ENCODE peak calls at places on chromosomes 3 and 15, in eight cellular contexts. One of them, this sample, is unnamed.

GRCh38 chr3:123626881-123627280 is 42.0 kb upstream of the HACD2 start:
- DNase-seq in heart left ventricle: no peak
- DNase-seq in Peyer's patch: no peak
- DNase-seq in A549: no peak
- DNase-seq in HepG2: no peak
- DNase-seq in mucosa of descending colon: no peak
- DNase-seq in testis: no peak
- DNase-seq in left ventricle myocardium inferior: no peak
- DNase-seq in this sample: no peak

GRCh38 chr3:30124435-30125390 is 481.7 kb upstream of the TGFBR2 start:
- DNase-seq in heart left ventricle: peak; percentile 34
- DNase-seq in Peyer's patch: no peak
- DNase-seq in A549: no peak
- DNase-seq in HepG2: no peak
- DNase-seq in mucosa of descending colon: no peak
- DNase-seq in testis: peak; percentile 75
- DNase-seq in left ventricle myocardium inferior: no peak
- DNase-seq in this sample: no peak

GRCh38 chr3:5136619-5137429 is 14.7 kb downstream of the ARL8B start:
- DNase-seq in heart left ventricle: no peak
- DNase-seq in Peyer's patch: no peak
- DNase-seq in A549: peak; percentile 48
- DNase-seq in HepG2: peak; percentile 49
- DNase-seq in mucosa of descending colon: no peak
- DNase-seq in testis: no peak
- DNase-seq in left ventricle myocardium inferior: no peak
- DNase-seq in this sample: peak; percentile 37

GRCh38 chr3:107416886-107417285 is 39.6 kb downstream of the CCDC54 start:
- DNase-seq in heart left ventricle: no peak
- DNase-seq in Peyer's patch: no peak
- DNase-seq in A549: no peak
- DNase-seq in HepG2: no peak
- DNase-seq in mucosa of descending colon: no peak
- DNase-seq in testis: no peak
- DNase-seq in left ventricle myocardium inferior: no peak
- DNase-seq in this sample: no peak

GRCh38 chr3:95341314-95341713 is 1278.5 kb downstream of the NSUN3 start:
- DNase-seq in heart left ventricle: no peak
- DNase-seq in Peyer's patch: peak; percentile 73
- DNase-seq in A549: no peak
- DNase-seq in HepG2: peak; percentile 37
- DNase-seq in mucosa of descending colon: peak; percentile 30
- DNase-seq in testis: no peak
- DNase-seq in left ventricle myocardium inferior: no peak
- DNase-seq in this sample: peak; percentile 85

GRCh38 chr3:97070302-97070701 is 255.9 kb downstream of the EPHA6 start:
- DNase-seq in heart left ventricle: no peak
- DNase-seq in Peyer's patch: no peak
- DNase-seq in A549: no peak
- DNase-seq in HepG2: no peak
- DNase-seq in mucosa of descending colon: no peak
- DNase-seq in testis: no peak
- DNase-seq in left ventricle myocardium inferior: no peak
- DNase-seq in this sample: no peak

GRCh38 chr3:126269360-126269759 is 87.8 kb downstream of the KLF15 start:
- DNase-seq in heart left ventricle: no peak
- DNase-seq in Peyer's patch: no peak
- DNase-seq in A549: peak; percentile 15
- DNase-seq in HepG2: no peak
- DNase-seq in mucosa of descending colon: no peak
- DNase-seq in testis: peak; percentile 34
- DNase-seq in left ventricle myocardium inferior: no peak
- DNase-seq in this sample: no peak

GRCh38 chr3:41318520-41318919 is 119.2 kb downstream of the CTNNB1 start:
- DNase-seq in heart left ventricle: no peak
- DNase-seq in Peyer's patch: no peak
- DNase-seq in A549: no peak
- DNase-seq in HepG2: peak; percentile 38
- DNase-seq in mucosa of descending colon: no peak
- DNase-seq in testis: no peak
- DNase-seq in left ventricle myocardium inferior: no peak
- DNase-seq in this sample: peak; percentile 62

GRCh38 chr15:66231421-66232266 is 21.9 kb downstream of the MEGF11 start:
- DNase-seq in heart left ventricle: no peak
- DNase-seq in Peyer's patch: no peak
- DNase-seq in A549: no peak
- DNase-seq in HepG2: no peak
- DNase-seq in mucosa of descending colon: no peak
- DNase-seq in testis: no peak
- DNase-seq in left ventricle myocardium inferior: no peak
- DNase-seq in this sample: no peak

GRCh38 chr15:96774216-96774615 is 443.7 kb downstream of the NR2F2 start:
- DNase-seq in heart left ventricle: no peak
- DNase-seq in Peyer's patch: no peak
- DNase-seq in A549: no peak
- DNase-seq in HepG2: no peak
- DNase-seq in mucosa of descending colon: no peak
- DNase-seq in testis: no peak
- DNase-seq in left ventricle myocardium inferior: no peak
- DNase-seq in this sample: no peak

GRCh38 chr3:46496745-46497555 is 826 bp upstream of the RTP3 start:
- DNase-seq in heart left ventricle: no peak
- DNase-seq in Peyer's patch: no peak
- DNase-seq in A549: no peak
- DNase-seq in HepG2: no peak
- DNase-seq in mucosa of descending colon: peak; percentile 55
- DNase-seq in testis: no peak
- DNase-seq in left ventricle myocardium inferior: no peak
- DNase-seq in this sample: no peak

GRCh38 chr3:127124135-127124534 is 68.8 kb upstream of the PRR23E start:
- DNase-seq in heart left ventricle: no peak
- DNase-seq in Peyer's patch: no peak
- DNase-seq in A549: no peak
- DNase-seq in HepG2: no peak
- DNase-seq in mucosa of descending colon: no peak
- DNase-seq in testis: no peak
- DNase-seq in left ventricle myocardium inferior: no peak
- DNase-seq in this sample: no peak

GRCh38 chr3:149765762-149766334 is 13.6 kb upstream of the COMMD2 start:
- DNase-seq in heart left ventricle: no peak
- DNase-seq in Peyer's patch: no peak
- DNase-seq in A549: peak; percentile 48
- DNase-seq in HepG2: peak; percentile 27
- DNase-seq in mucosa of descending colon: no peak
- DNase-seq in testis: no peak
- DNase-seq in left ventricle myocardium inferior: no peak
- DNase-seq in this sample: no peak

GRCh38 chr3:179451335-179452165 is at the start of gene GNB4:
- DNase-seq in heart left ventricle: peak; percentile 89
- DNase-seq in Peyer's patch: peak; percentile 76
- DNase-seq in A549: peak; percentile 75
- DNase-seq in HepG2: no peak
- DNase-seq in mucosa of descending colon: peak; percentile 78
- DNase-seq in testis: peak; percentile 82
- DNase-seq in left ventricle myocardium inferior: peak; percentile 89
- DNase-seq in this sample: peak; percentile 75

GRCh38 chr15:101523560-101523940 is 34.0 kb upstream of the PCSK6 start:
- DNase-seq in heart left ventricle: no peak
- DNase-seq in Peyer's patch: no peak
- DNase-seq in A549: no peak
- DNase-seq in HepG2: peak; percentile 55
- DNase-seq in mucosa of descending colon: no peak
- DNase-seq in testis: no peak
- DNase-seq in left ventricle myocardium inferior: no peak
- DNase-seq in this sample: no peak

GRCh38 chr15:69735126-69735525 is 282.5 kb downstream of the RPLP1 start:
- DNase-seq in heart left ventricle: no peak
- DNase-seq in Peyer's patch: no peak
- DNase-seq in A549: no peak
- DNase-seq in HepG2: no peak
- DNase-seq in mucosa of descending colon: no peak
- DNase-seq in testis: no peak
- DNase-seq in left ventricle myocardium inferior: no peak
- DNase-seq in this sample: no peak

GRCh38 chr3:18649666-18650363 is 224.7 kb upstream of the SATB1 start:
- DNase-seq in heart left ventricle: no peak
- DNase-seq in Peyer's patch: no peak
- DNase-seq in A549: no peak
- DNase-seq in HepG2: no peak
- DNase-seq in mucosa of descending colon: no peak
- DNase-seq in testis: no peak
- DNase-seq in left ventricle myocardium inferior: no peak
- DNase-seq in this sample: no peak

GRCh38 chr3:135229018-135229495 is 434.0 kb downstream of the EPHB1 start:
- DNase-seq in heart left ventricle: peak; percentile 27
- DNase-seq in Peyer's patch: peak; percentile 56
- DNase-seq in A549: no peak
- DNase-seq in HepG2: no peak
- DNase-seq in mucosa of descending colon: no peak
- DNase-seq in testis: no peak
- DNase-seq in left ventricle myocardium inferior: no peak
- DNase-seq in this sample: no peak

GRCh38 chr3:49021813-49022720 is at the start of gene NDUFAF3:
- DNase-seq in heart left ventricle: peak; percentile 93
- DNase-seq in Peyer's patch: peak; percentile 97
- DNase-seq in A549: peak; percentile 96
- DNase-seq in HepG2: peak; percentile 85
- DNase-seq in mucosa of descending colon: peak; percentile 97
- DNase-seq in testis: peak; percentile 92
- DNase-seq in left ventricle myocardium inferior: peak; percentile 94
- DNase-seq in this sample: peak; percentile 98

DNA sequence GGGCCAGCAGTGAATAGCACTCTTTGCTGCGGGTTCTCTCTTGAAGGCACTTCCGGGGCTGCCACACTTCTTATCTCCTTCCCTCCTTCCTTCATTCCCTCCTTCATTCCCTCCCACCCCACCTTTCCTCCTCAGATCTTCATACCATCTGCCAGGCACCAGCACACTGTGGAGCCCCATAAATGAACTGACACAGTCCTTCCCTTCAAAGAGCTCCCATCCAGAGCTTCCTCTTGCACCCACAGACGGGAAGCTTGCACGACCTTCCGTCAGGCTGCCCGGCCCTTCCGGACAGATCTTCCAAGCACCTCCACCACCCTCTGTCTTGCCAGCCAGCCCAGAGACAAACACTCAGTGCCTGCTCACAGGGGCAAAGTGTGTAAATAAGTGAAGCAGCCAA is 65.4 kb upstream of the HERC1 start:
- DNase-seq in heart left ventricle: no peak
- DNase-seq in Peyer's patch: no peak
- DNase-seq in A549: no peak
- DNase-seq in HepG2: no peak
- DNase-seq in mucosa of descending colon: no peak
- DNase-seq in testis: no peak
- DNase-seq in left ventricle myocardium inferior: no peak
- DNase-seq in this sample: no peak
- H3K4me3 ChIP-seq in heart left ventricle: no peak overlapping the region
- H3K4me3 ChIP-seq in Peyer's patch: no peak overlapping the region
- H3K4me3 ChIP-seq in A549: no peak overlapping the region
- H3K4me3 ChIP-seq in HepG2: no peak overlapping the region
- H3K4me3 ChIP-seq in mucosa of descending colon: no peak overlapping the region
- H3K4me3 ChIP-seq in testis: no peak overlapping the region
- H3K4me3 ChIP-seq in left ventricle myocardium inferior: no peak overlapping the region
- H3K4me3 ChIP-seq in this sample: no peak overlapping the region

GRCh38 chr15:63195257-63196023 is 6.0 kb downstream of the RAB8B start:
- DNase-seq in heart left ventricle: no peak
- DNase-seq in Peyer's patch: no peak
- DNase-seq in A549: no peak
- DNase-seq in HepG2: no peak
- DNase-seq in mucosa of descending colon: no peak
- DNase-seq in testis: no peak
- DNase-seq in left ventricle myocardium inferior: no peak
- DNase-seq in this sample: no peak

GRCh38 chr15:63198752-63199250 is 9.4 kb downstream of the RAB8B start:
- DNase-seq in heart left ventricle: no peak
- DNase-seq in Peyer's patch: no peak
- DNase-seq in A549: no peak
- DNase-seq in HepG2: no peak
- DNase-seq in mucosa of descending colon: no peak
- DNase-seq in testis: no peak
- DNase-seq in left ventricle myocardium inferior: no peak
- DNase-seq in this sample: no peak

GRCh38 chr15:63197626-63198025 is 8.2 kb downstream of the RAB8B start:
- DNase-seq in heart left ventricle: no peak
- DNase-seq in Peyer's patch: no peak
- DNase-seq in A549: no peak
- DNase-seq in HepG2: no peak
- DNase-seq in mucosa of descending colon: no peak
- DNase-seq in testis: no peak
- DNase-seq in left ventricle myocardium inferior: no peak
- DNase-seq in this sample: no peak

GRCh38 chr15:63198315-63198714 is 8.9 kb downstream of the RAB8B start:
- DNase-seq in heart left ventricle: no peak
- DNase-seq in Peyer's patch: no peak
- DNase-seq in A549: no peak
- DNase-seq in HepG2: no peak
- DNase-seq in mucosa of descending colon: no peak
- DNase-seq in testis: no peak
- DNase-seq in left ventricle myocardium inferior: no peak
- DNase-seq in this sample: no peak

GRCh38 chr15:63196846-63197245 is 7.4 kb downstream of the RAB8B start:
- DNase-seq in heart left ventricle: no peak
- DNase-seq in Peyer's patch: no peak
- DNase-seq in A549: no peak
- DNase-seq in HepG2: no peak
- DNase-seq in mucosa of descending colon: no peak
- DNase-seq in testis: no peak
- DNase-seq in left ventricle myocardium inferior: no peak
- DNase-seq in this sample: no peak
- H3K4me1 ChIP-seq in heart left ventricle: peaks cover 17% of the 10 kb centered on the region
- H3K4me1 ChIP-seq in Peyer's patch: peaks cover 28% of the 10 kb centered on the region
- H3K4me1 ChIP-seq in A549: peaks cover 31% of the 10 kb centered on the region
- H3K4me1 ChIP-seq in HepG2: peaks cover 21% of the 10 kb centered on the region
- H3K4me1 ChIP-seq in mucosa of descending colon: peaks cover 13% of the 10 kb centered on the region
- H3K4me1 ChIP-seq in testis: peaks cover 26% of the 10 kb centered on the region
- H3K4me1 ChIP-seq in left ventricle myocardium inferior: peaks cover 74% of the 10 kb centered on the region
- H3K4me1 ChIP-seq in this sample: no peaks in the 10 kb centered on the region

GRCh38 chr15:55282284-55282833 is 7.3 kb downstream of the RAB27A start:
- DNase-seq in heart left ventricle: no peak
- DNase-seq in Peyer's patch: no peak
- DNase-seq in A549: no peak
- DNase-seq in HepG2: no peak
- DNase-seq in mucosa of descending colon: no peak
- DNase-seq in testis: peak; percentile 70
- DNase-seq in left ventricle myocardium inferior: no peak
- DNase-seq in this sample: no peak
- H3K4me3 ChIP-seq in heart left ventricle: no peak overlapping the region
- H3K4me3 ChIP-seq in Peyer's patch: no peak overlapping the region
- H3K4me3 ChIP-seq in A549: no peak overlapping the region
- H3K4me3 ChIP-seq in HepG2: no peak overlapping the region
- H3K4me3 ChIP-seq in mucosa of descending colon: no peak overlapping the region
- H3K4me3 ChIP-seq in testis: no peak overlapping the region
- H3K4me3 ChIP-seq in left ventricle myocardium inferior: no peak overlapping the region
- H3K4me3 ChIP-seq in this sample: no peak overlapping the region

DNA sequence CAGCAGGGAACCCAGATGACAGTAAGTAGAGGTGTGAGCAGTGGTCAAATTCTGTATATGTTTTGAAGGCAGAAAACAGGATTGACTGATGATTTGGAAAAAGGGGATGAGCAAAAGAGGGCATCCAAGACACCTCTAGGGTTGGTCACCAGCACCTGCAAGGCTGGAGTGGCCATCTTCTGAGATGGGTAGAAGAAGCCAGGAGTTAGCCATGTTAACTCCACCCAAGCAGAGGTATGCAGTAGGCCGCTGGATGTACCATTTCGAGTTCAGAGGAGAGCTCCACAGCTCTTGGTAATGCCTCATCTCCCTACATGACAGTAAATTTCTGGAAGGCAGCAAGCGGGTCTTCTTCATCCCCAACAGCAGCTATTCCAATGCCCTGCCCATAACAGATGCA is 7.0 kb downstream of the RFTN1 start:
- DNase-seq in heart left ventricle: no peak
- DNase-seq in Peyer's patch: no peak
- DNase-seq in A549: no peak
- DNase-seq in HepG2: no peak
- DNase-seq in mucosa of descending colon: no peak
- DNase-seq in testis: no peak
- DNase-seq in left ventricle myocardium inferior: no peak
- DNase-seq in this sample: no peak
- H3K4me1 ChIP-seq in heart left ventricle: peaks cover 28% of the 10 kb centered on the region
- H3K4me1 ChIP-seq in Peyer's patch: peaks cover 22% of the 10 kb centered on the region
- H3K4me1 ChIP-seq in A549: no peaks in the 10 kb centered on the region
- H3K4me1 ChIP-seq in HepG2: no peaks in the 10 kb centered on the region
- H3K4me1 ChIP-seq in mucosa of descending colon: peaks cover 3% of the 10 kb centered on the region
- H3K4me1 ChIP-seq in testis: no peaks in the 10 kb centered on the region
- H3K4me1 ChIP-seq in left ventricle myocardium inferior: peaks cover 99% of the 10 kb centered on the region
- H3K4me1 ChIP-seq in this sample: peaks cover 12% of the 10 kb centered on the region